ENCODE peak calls at places on chromosome 2, in seven cellular contexts. One of them, this sample, is unnamed. For H3K4me1, the result is how much of the 10 kb centered on the place peaks cover.

GRCh38 chr2:198774576-198774975 is 683.2 kb downstream of the SATB2 start:
- DNase-seq in GM23338: no peak
- DNase-seq in vagina: no peak
- DNase-seq in breast epithelium: no peak
- DNase-seq in stomach: no peak
- DNase-seq in GM12878: no peak
- DNase-seq in SK-N-SH: no peak
- DNase-seq in this sample: no peak

GRCh38 chr2:101609434-101609833 is 88.1 kb upstream of the MAP4K4 start:
- DNase-seq in GM23338: peak
- DNase-seq in vagina: no peak
- DNase-seq in breast epithelium: no peak
- DNase-seq in stomach: no peak
- DNase-seq in GM12878: no peak
- DNase-seq in SK-N-SH: no peak
- DNase-seq in this sample: no peak

GRCh38 chr2:41500895-41501294 is 546.9 kb upstream of the PKDCC start:
- DNase-seq in GM23338: peak
- DNase-seq in vagina: no peak
- DNase-seq in breast epithelium: no peak
- DNase-seq in stomach: no peak
- DNase-seq in GM12878: no peak
- DNase-seq in SK-N-SH: no peak
- DNase-seq in this sample: no peak

GRCh38 chr2:238920601-238921001 is 72.7 kb downstream of the TWIST2 start:
- DNase-seq in GM23338: no peak
- DNase-seq in vagina: no peak
- DNase-seq in breast epithelium: no peak
- DNase-seq in stomach: no peak
- DNase-seq in GM12878: no peak
- DNase-seq in SK-N-SH: no peak
- DNase-seq in this sample: no peak

GRCh38 chr2:230661072-230661957 is 51.3 kb upstream of the CAB39 start:
- DNase-seq in GM23338: no peak
- DNase-seq in vagina: no peak
- DNase-seq in breast epithelium: no peak
- DNase-seq in stomach: no peak
- DNase-seq in GM12878: peak
- DNase-seq in SK-N-SH: no peak
- DNase-seq in this sample: no peak

GRCh38 chr2:45937990-45938389 is 286.5 kb downstream of the PRKCE start:
- DNase-seq in GM23338: no peak
- DNase-seq in vagina: no peak
- DNase-seq in breast epithelium: no peak
- DNase-seq in stomach: no peak
- DNase-seq in GM12878: no peak
- DNase-seq in SK-N-SH: no peak
- DNase-seq in this sample: no peak

GRCh38 chr2:529425-529824 is 147.8 kb downstream of the TMEM18 start:
- DNase-seq in GM23338: peak
- DNase-seq in vagina: no peak
- DNase-seq in breast epithelium: no peak
- DNase-seq in stomach: no peak
- DNase-seq in GM12878: no peak
- DNase-seq in SK-N-SH: peak
- DNase-seq in this sample: no peak

GRCh38 chr2:239311132-239312040 is 89.4 kb downstream of the HDAC4 start:
- DNase-seq in GM23338: no peak
- DNase-seq in vagina: peak
- DNase-seq in breast epithelium: no peak
- DNase-seq in stomach: peak
- DNase-seq in GM12878: no peak
- DNase-seq in SK-N-SH: no peak
- DNase-seq in this sample: peak

GRCh38 chr2:178799305-178799704 is 7.9 kb downstream of the TTN start:
- DNase-seq in GM23338: no peak
- DNase-seq in vagina: no peak
- DNase-seq in breast epithelium: no peak
- DNase-seq in stomach: no peak
- DNase-seq in GM12878: no peak
- DNase-seq in SK-N-SH: no peak
- DNase-seq in this sample: no peak
- H3K4me1 ChIP-seq in GM23338: under half
- H3K4me1 ChIP-seq in vagina: under half
- H3K4me1 ChIP-seq in breast epithelium: under half
- H3K4me1 ChIP-seq in stomach: under half
- H3K4me1 ChIP-seq in GM12878: under half
- H3K4me1 ChIP-seq in SK-N-SH: under half
- H3K4me1 ChIP-seq in this sample: under half

GRCh38 chr2:121431214-121431613 is 99.5 kb upstream of the RNU4ATAC start:
- DNase-seq in GM23338: no peak
- DNase-seq in vagina: no peak
- DNase-seq in breast epithelium: no peak
- DNase-seq in stomach: no peak
- DNase-seq in GM12878: no peak
- DNase-seq in SK-N-SH: no peak
- DNase-seq in this sample: no peak
- TF ChIP-seq POLR2AphosphoS5 in GM23338: no peak
- TF ChIP-seq POLR2AphosphoS5 in vagina: no peak
- TF ChIP-seq POLR2AphosphoS5 in breast epithelium: no peak
- TF ChIP-seq POLR2AphosphoS5 in stomach: no peak
- TF ChIP-seq POLR2AphosphoS5 in GM12878: no peak
- TF ChIP-seq POLR2AphosphoS5 in SK-N-SH: no peak
- TF ChIP-seq POLR2AphosphoS5 in this sample: no peak

GRCh38 chr2:170714156-170715061 is 728 bp upstream of the SP5 start:
- DNase-seq in GM23338: peak
- DNase-seq in vagina: no peak
- DNase-seq in breast epithelium: no peak
- DNase-seq in stomach: peak
- DNase-seq in GM12878: no peak
- DNase-seq in SK-N-SH: peak
- DNase-seq in this sample: peak

GRCh38 chr2:170711774-170712652 is 3.1 kb upstream of the SP5 start:
- DNase-seq in GM23338: peak
- DNase-seq in vagina: peak
- DNase-seq in breast epithelium: no peak
- DNase-seq in stomach: peak
- DNase-seq in GM12878: no peak
- DNase-seq in SK-N-SH: no peak
- DNase-seq in this sample: no peak

GRCh38 chr2:170713280-170714155 is 1.6 kb upstream of the SP5 start:
- DNase-seq in GM23338: peak
- DNase-seq in vagina: no peak
- DNase-seq in breast epithelium: no peak
- DNase-seq in stomach: no peak
- DNase-seq in GM12878: no peak
- DNase-seq in SK-N-SH: peak
- DNase-seq in this sample: peak

GRCh38 chr2:170711196-170711773 is 3.9 kb upstream of the SP5 start:
- DNase-seq in GM23338: peak
- DNase-seq in vagina: peak
- DNase-seq in breast epithelium: no peak
- DNase-seq in stomach: no peak
- DNase-seq in GM12878: no peak
- DNase-seq in SK-N-SH: no peak
- DNase-seq in this sample: no peak

DNA sequence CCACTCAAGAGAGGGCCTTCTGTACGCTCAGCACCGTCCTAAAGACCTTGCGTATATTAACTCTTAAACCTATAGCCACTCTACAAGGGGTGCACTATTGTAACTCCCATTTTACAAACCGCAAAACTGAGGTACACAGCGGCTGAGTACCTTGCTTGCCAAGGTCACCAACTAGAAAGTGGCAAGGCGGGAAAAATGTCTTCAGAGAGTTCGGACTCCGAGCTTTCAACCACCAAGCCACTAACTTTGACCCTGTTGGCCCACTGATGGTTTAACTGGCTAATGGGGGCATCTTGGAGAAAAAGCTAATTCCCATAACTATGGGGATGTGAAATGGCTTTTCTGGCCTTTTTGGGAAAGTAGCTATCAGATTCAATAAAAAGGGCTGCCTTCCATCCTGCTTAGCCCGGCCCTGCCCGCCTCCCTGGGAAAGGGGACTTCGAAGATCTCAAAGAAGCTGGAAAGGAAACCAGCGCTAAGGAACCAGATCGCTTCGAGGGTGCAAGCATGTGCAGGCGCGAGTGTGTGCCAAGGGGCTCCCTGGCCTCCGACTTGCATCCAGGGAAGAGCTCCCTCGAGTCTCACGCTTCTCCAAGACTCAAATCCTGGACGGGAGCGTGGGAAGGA is 2.4 kb upstream of the SP5 start:
- DNase-seq in GM23338: peak
- DNase-seq in vagina: peak
- DNase-seq in breast epithelium: no peak
- DNase-seq in stomach: no peak
- DNase-seq in GM12878: no peak
- DNase-seq in SK-N-SH: no peak
- DNase-seq in this sample: no peak
- H3K4me1 ChIP-seq in GM23338: under half
- H3K4me1 ChIP-seq in vagina: under half
- H3K4me1 ChIP-seq in breast epithelium: under half
- H3K4me1 ChIP-seq in stomach: half or more
- H3K4me1 ChIP-seq in GM12878: under half
- H3K4me1 ChIP-seq in SK-N-SH: under half
- H3K4me1 ChIP-seq in this sample: under half

DNA sequence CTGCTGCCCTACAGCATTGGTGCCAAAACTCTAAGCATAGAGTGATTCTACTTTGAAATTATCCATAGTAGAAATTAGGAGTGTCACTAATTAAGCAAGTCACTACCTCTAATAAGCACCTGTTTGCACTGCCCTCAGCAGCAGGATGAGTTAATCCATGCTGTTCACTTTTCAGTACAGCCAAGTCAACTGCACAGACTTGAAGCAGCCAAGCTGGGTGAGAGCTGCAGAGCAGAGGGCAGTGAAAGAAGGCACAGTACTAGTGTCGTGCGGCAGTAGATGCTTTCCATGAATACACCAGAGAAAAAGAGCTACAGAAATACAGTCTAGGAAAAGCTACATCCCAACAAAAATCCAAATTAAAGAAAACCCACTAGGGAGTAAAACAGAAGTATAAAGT is 98.6 kb downstream of the RAPH1 start:
- DNase-seq in GM23338: no peak
- DNase-seq in vagina: no peak
- DNase-seq in breast epithelium: no peak
- DNase-seq in stomach: no peak
- DNase-seq in GM12878: no peak
- DNase-seq in SK-N-SH: no peak
- DNase-seq in this sample: no peak
- TF ChIP-seq POLR2AphosphoS5 in GM23338: no peak
- TF ChIP-seq POLR2AphosphoS5 in vagina: no peak
- TF ChIP-seq POLR2AphosphoS5 in breast epithelium: no peak
- TF ChIP-seq POLR2AphosphoS5 in stomach: no peak
- TF ChIP-seq POLR2AphosphoS5 in GM12878: no peak
- TF ChIP-seq POLR2AphosphoS5 in SK-N-SH: no peak
- TF ChIP-seq POLR2AphosphoS5 in this sample: no peak

DNA sequence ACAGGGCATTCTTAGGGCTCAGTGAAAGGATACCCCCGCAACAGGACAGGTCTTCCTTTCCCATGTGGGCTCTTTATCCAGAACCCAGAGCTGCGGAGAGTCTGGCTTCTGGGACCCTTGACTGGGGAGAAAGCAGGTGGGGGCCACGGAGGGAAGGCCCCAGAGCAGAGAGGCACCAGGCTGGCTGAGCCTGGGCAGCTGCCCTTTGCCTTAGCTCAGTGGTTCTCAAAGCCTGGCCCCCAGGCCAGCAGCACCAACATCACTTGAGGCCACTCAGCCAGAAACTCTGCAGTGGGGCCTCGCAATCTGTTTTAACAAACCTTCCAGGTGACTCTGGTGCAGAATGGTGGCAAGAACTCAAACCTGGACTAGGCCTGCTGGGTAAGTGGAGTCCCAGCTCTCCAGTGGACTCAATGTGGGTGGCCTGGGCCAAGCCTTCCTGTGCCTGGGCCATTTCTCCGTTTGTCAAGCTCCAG is 1.6 kb upstream of the TMEM37 start:
- DNase-seq in GM23338: no peak
- DNase-seq in vagina: no peak
- DNase-seq in breast epithelium: no peak
- DNase-seq in stomach: no peak
- DNase-seq in GM12878: no peak
- DNase-seq in SK-N-SH: no peak
- DNase-seq in this sample: no peak
- H3K4me1 ChIP-seq in GM23338: under half
- H3K4me1 ChIP-seq in vagina: half or more
- H3K4me1 ChIP-seq in breast epithelium: under half
- H3K4me1 ChIP-seq in stomach: half or more
- H3K4me1 ChIP-seq in GM12878: under half
- H3K4me1 ChIP-seq in SK-N-SH: under half
- H3K4me1 ChIP-seq in this sample: half or more